ENCODE peak calls at places on chromosomes 1 and 21, in five cellular contexts. P is activated CD8-positive, alpha-beta T cell treated with anti-CD3 and anti-CD28 coated beads for 36 hours; J is heart left ventricle; H is mesothelial cell of epicardium; G is body of pancreas. M is an unnamed sample.

GRCh38 chr1:183483224-183483623 is 10.9 kb downstream of the SMG7 start:
- DNase-seq in P (no peak), J (no peak), H (no peak), G (no peak), M (no peak)

GRCh38 chr1:24704411-24705259 is 40.6 kb upstream of the CLIC4 start:
- DNase-seq in P (no peak), J (peak; percentile 62), H (no peak), G (no peak), M (no peak)

GRCh38 chr1:18293291-18293690 is 185.7 kb downstream of the IGSF21 start:
- DNase-seq in P (no peak), J (no peak), H (no peak), G (no peak), M (no peak)

GRCh38 chr1:89842547-89843278 is 21.9 kb downstream of the LRRC8D start:
- DNase-seq in P (no peak), J (no peak), H (no peak), G (no peak), M (no peak)

GRCh38 chr1:46400398-46400797 is 6.3 kb downstream of the FAAH start:
- DNase-seq in P (no peak), J (no peak), H (no peak), G (no peak), M (no peak)

GRCh38 chr1:154221815-154222081 is 993 bp downstream of the UBAP2L start:
- DNase-seq in P (no peak), J (no peak), H (no peak), G (no peak), M (no peak)

GRCh38 chr1:32627596-32628162 is 22.7 kb downstream of the ZBTB8OS start:
- DNase-seq in P (peak; percentile 49), J (no peak), H (no peak), G (no peak), M (no peak)

GRCh38 chr1:111422546-111423391 is 4.8 kb downstream of the OVGP1 start:
- DNase-seq in P (no peak), J (no peak), H (no peak), G (peak; percentile 49), M (no peak)

GRCh38 chr1:15110128-15110866 is 43.2 kb upstream of the TMEM51 start:
- DNase-seq in P (no peak), J (no peak), H (no peak), G (no peak), M (no peak)

GRCh38 chr1:66563094-66563800 is 29.3 kb downstream of the SGIP1 start:
- DNase-seq in P (no peak), J (no peak), H (no peak), G (peak; percentile 12), M (no peak)

GRCh38 chr1:62311473-62311943 is 7.7 kb downstream of the KANK4 start:
- DNase-seq in P (no peak), J (no peak), H (no peak), G (no peak), M (no peak)

GRCh38 chr1:206812456-206812855 is 40.2 kb upstream of the IL10 start:
- DNase-seq in P (no peak), J (no peak), H (no peak), G (no peak), M (no peak)

GRCh38 chr1:200346744-200347143 is 63.1 kb downstream of the ZNF281 start:
- DNase-seq in P (no peak), J (no peak), H (no peak), G (no peak), M (no peak)

GRCh38 chr1:223811634-223812101 is 34.1 kb downstream of the TP53BP2 start:
- DNase-seq in P (no peak), J (no peak), H (no peak), G (no peak), M (no peak)

GRCh38 chr1:89698624-89699023 is 65.7 kb downstream of the LRRC8C start:
- DNase-seq in P (no peak), J (no peak), H (no peak), G (no peak), M (no peak)

GRCh38 chr1:209368864-209369598 is 214.5 kb upstream of the CAMK1G start:
- DNase-seq in P (no peak), J (peak; percentile 54), H (no peak), G (peak; percentile 11), M (no peak)

GRCh38 chr1:77416692-77417450 is 135.1 kb downstream of the AK5 start:
- DNase-seq in P (no peak), J (no peak), H (no peak), G (no peak), M (no peak)

GRCh38 chr1:81576996-81577697 is 223.6 kb upstream of the ADGRL2 start:
- DNase-seq in P (no peak), J (no peak), H (no peak), G (no peak), M (no peak)

GRCh38 chr1:210400043-210400840 is 71.5 kb downstream of the HHAT start:
- DNase-seq in P (peak; percentile 85), J (peak; percentile 51), H (no peak), G (peak; percentile 61), M (peak; percentile 66)

GRCh38 chr1:22921452-22922126 is 51.1 kb downstream of the LACTBL1 start:
- DNase-seq in P (no peak), J (no peak), H (no peak), G (no peak), M (no peak)

GRCh38 chr21:17570773-17571172 is 41.9 kb downstream of the BTG3 start:
- DNase-seq in P (no peak), J (no peak), H (no peak), G (no peak), M (no peak)

GRCh38 chr1:154155282-154155681 is 409 bp upstream of the NUP210L start:
- DNase-seq in P (no peak), J (no peak), H (no peak), G (peak; percentile 36), M (no peak)

GRCh38 chr1:15765495-15766194 is 7.0 kb downstream of the FBLIM1 start:
- DNase-seq in P (no peak), J (no peak), H (no peak), G (no peak), M (no peak)

GRCh38 chr1:48683878-48684277 is 92.8 kb downstream of the BEND5 start:
- DNase-seq in P (no peak), J (no peak), H (no peak), G (no peak), M (no peak)

DNA sequence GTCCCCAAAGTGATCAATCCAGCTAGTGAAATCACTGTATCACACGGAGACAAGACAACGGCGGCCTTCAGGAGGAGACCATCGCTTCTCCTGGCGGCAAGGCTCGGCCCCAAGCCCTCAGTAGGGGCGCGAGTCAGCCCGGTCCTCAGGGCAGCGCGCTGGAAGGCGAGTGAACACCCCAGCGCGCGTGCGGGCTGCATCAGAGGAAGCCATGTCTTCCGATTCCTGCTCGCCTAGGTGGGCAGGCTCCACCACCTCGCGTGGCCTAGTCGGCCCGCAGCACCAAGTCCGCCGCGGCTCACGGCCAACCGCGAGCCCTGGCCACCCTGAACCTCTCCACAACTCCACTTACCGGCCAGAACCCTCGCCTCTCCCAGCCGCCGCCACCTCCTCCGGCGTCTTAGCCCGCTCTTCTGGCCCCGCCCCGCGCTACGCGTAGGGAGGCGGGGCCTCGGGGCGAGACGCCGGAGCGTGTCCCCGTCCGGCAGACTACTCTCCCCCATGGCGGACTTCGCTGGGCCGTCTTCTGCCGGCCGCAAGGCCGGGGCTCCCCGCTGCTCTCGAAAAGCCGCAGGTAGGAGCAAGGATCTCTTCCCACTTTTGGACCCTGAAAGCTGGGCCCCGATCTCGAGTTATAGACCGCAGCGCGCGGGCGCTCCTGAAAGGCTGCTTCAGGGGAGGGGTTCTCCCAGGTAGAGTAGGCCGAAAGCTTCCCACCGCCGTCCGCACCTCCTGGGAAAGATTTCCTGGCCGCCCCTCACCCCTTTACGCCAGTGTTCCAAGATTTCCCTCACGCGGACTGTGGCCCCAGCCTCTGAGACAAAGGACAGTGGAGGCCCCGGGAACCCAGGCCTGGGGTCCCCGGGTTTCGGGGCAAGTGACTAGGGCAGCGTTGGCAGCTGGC is at the start of the genes GLMN and RPAP2:
- DNase-seq in P (peak; percentile 75), J (peak; percentile 84), H (peak; percentile 64), G (peak; percentile 80), M (peak; percentile 85)
- TF ChIP-seq CTCF in P (peak; percentile 31), J (peak; percentile 12), H (no peak), G (no peak), M (no peak)

DNA sequence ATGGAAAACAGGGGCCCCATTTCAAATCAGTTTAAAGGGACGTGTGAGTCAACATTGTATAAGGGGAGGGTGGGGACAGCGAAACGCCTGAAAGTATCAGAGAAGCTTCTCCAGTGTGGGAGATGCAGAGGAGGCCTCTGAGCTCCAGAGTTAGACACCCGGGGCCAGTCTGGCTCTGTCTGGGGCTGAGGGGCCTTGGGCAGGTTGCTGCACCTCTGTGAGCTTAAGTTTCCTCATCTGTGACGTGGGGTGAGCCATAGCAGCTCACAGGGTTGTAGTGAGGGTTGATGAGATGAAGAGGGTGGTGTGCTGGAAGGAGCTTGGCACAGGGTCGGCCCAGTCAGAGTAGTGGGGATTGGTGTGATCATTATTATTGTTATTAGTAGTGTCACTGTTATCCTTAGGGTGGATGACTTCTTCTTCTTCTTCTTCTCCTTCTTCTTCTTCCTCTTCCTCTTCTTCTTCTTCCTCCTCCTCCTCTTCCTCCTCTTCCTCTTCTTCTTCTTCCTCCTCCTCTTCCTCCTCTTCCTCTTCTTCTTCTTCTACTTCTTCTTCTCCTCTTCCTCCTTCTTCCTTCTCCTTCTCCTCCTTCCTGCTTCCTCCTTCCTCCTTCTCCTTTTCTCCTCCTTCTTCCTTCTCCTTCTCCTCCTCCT is 282.0 kb downstream of the PTPRU start:
- DNase-seq in P (no peak), J (no peak), H (no peak), G (no peak), M (no peak)
- TF ChIP-seq CTCF in P (no peak), J (no peak), H (no peak), G (no peak), M (no peak)

GRCh38 chr1:166258017-166258416 is 91.2 kb upstream of the FAM78B start:
- DNase-seq in P (no peak), J (no peak), H (no peak), G (no peak), M (no peak)
- TF ChIP-seq CTCF in P (no peak), J (no peak), H (no peak), G (no peak), M (no peak)

DNA sequence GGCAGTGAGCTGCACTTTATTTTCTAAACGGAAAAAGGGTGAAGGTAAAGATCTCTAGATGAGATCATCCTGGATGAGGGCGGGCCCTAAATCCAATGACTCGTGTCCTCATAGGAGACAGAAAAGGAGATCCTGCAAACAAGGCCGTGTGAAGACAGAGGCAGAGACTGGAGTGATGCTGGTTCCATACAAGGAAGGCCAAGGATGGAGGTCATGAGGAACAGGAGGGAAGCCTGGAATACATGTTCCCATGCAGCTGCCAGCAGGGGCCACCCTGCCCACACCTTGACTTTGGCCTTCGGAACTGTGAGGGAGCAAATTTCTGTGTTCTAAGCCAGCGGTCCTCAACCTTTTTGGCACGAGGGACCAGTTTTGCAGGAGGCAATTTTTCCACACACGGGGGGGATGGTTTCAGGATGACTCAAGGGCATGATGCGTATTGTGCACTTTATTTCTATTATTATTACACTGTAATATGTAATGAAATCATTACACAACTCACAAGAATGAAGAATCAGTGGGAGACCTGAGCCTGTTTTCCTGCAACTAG is 94.3 kb downstream of the PSMG1 start:
- DNase-seq in P (peak; percentile 19), J (peak; percentile 75), H (no peak), G (no peak), M (no peak)
- TF ChIP-seq CTCF in P (no peak), J (no peak), H (no peak), G (no peak), M (no peak)

DNA sequence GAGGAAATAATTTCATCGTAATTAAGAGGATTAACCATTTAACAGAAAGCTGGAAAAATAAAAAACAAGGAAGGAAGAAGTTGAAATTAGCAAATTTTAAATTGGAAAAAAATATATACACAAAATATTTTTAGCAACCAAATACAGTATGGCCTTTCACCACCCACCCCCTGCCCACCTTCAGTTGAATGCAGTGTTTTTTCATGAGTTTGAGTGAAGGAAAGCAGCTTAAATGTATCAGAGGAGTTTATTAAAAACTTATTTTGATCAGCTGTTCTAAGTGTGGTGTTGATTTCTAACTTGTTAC is 249.2 kb downstream of the DNM3 start:
- DNase-seq in P (no peak), J (no peak), H (no peak), G (no peak), M (no peak)
- TF ChIP-seq CTCF in P (peak; percentile 11), J (no peak), H (no peak), G (no peak), M (no peak)